ENCODE peak calls at places on chromosomes 3 and 15, in eight cellular contexts. M, S, C, B, N, J, Q and R are unnamed samples.

GRCh38 chr15:64837502-64837901 is 4.2 kb upstream of the PLEKHO2 start:
- ATAC-seq in B (peak), M (no peak), Q (no peak), S (no peak), N (no peak), J (no peak), C (no peak), R (no peak)

GRCh38 chr3:11077466-11077865 is 76.8 kb upstream of the HRH1 start:
- ATAC-seq in S (peak), C (peak), Q (peak), J (no peak), B (peak), N (peak), M (no peak), R (no peak)

GRCh38 chr3:194711913-194712312 is 26.2 kb downstream of the FAM43A start:
- ATAC-seq in B (no peak), Q (no peak), M (no peak), J (no peak), C (peak), S (peak), N (peak), R (no peak)

GRCh38 chr3:112539825-112540517 is 21.8 kb downstream of the ATG3 start:
- ATAC-seq in Q (no peak), S (no peak), N (no peak), J (peak), B (no peak), M (peak), C (no peak), R (peak)

GRCh38 chr3:33941804-33942203 is 143.4 kb downstream of the PDCD6IP start:
- ATAC-seq in C (no peak), M (no peak), N (no peak), Q (no peak), B (no peak), J (peak), S (no peak), R (peak)

GRCh38 chr3:151568095-151568685 is 107.3 kb upstream of the IGSF10 start:
- ATAC-seq in C (peak), M (no peak), B (no peak), Q (no peak), S (no peak), N (no peak), J (no peak), R (no peak)

GRCh38 chr15:80831606-80832224 is 52.5 kb downstream of the CEMIP start:
- ATAC-seq in C (no peak), Q (no peak), M (no peak), N (no peak), B (no peak), J (no peak), S (no peak), R (no peak)

GRCh38 chr3:128409621-128410581 is 56.8 kb downstream of the DNAJB8 start:
- ATAC-seq in N (no peak), Q (no peak), C (no peak), S (peak), B (no peak), J (no peak), M (no peak), R (no peak)

GRCh38 chr3:5160926-5161858 is 26.3 kb upstream of the EDEM1 start:
- ATAC-seq in C (peak), M (no peak), N (no peak), J (peak), Q (no peak), B (peak), S (peak), R (no peak)

GRCh38 chr3:29754346-29754745 is 473.5 kb downstream of the RBMS3 start:
- ATAC-seq in C (no peak), Q (no peak), N (no peak), B (no peak), S (no peak), M (no peak), J (no peak), R (no peak)

GRCh38 chr15:41832208-41832607 is 4.3 kb downstream of the JMJD7 start:
- ATAC-seq in Q (no peak), B (no peak), C (no peak), M (no peak), N (no peak), S (no peak), J (no peak), R (no peak)

GRCh38 chr3:62186967-62187366 is 186.4 kb downstream of the FEZF2 start:
- ATAC-seq in Q (peak), B (no peak), M (no peak), J (no peak), S (no peak), C (peak), N (peak), R (no peak)

GRCh38 chr3:51941447-51941797 is 282 bp downstream of the RRP9 start:
- ATAC-seq in B (no peak), S (no peak), C (no peak), Q (no peak), N (no peak), M (no peak), J (no peak), R (no peak)

GRCh38 chr3:78754066-78754743 is 1013.6 kb downstream of the ROBO1 start:
- ATAC-seq in N (no peak), B (no peak), Q (no peak), J (no peak), S (peak), M (no peak), C (peak), R (no peak)